ENCODE peak calls at places on chromosomes 4 and X, in four cellular contexts. One of them, this sample, is unnamed.

GRCh38 chr4:62271107-62271506 is 1071.0 kb downstream of the ADGRL3 start:
- DNase-seq in adrenal gland: no peak
- DNase-seq in IMR-90: no peak
- DNase-seq in HCT116: no peak
- DNase-seq in this sample: no peak

GRCh38 chr4:84796388-84796787 is 170.1 kb downstream of the WDFY3 start:
- DNase-seq in adrenal gland: no peak
- DNase-seq in IMR-90: no peak
- DNase-seq in HCT116: no peak
- DNase-seq in this sample: no peak

GRCh38 chr4:128751354-128751753 is 58.1 kb upstream of the JADE1 start:
- DNase-seq in adrenal gland: no peak
- DNase-seq in IMR-90: no peak
- DNase-seq in HCT116: no peak
- DNase-seq in this sample: peak

GRCh38 chr4:92305148-92305877 is 1.5 kb downstream of the GRID2 start:
- DNase-seq in adrenal gland: peak
- DNase-seq in IMR-90: peak
- DNase-seq in HCT116: peak
- DNase-seq in this sample: peak

GRCh38 chr4:163166041-163166579 is 580 bp downstream of the NAF1 start:
- DNase-seq in adrenal gland: peak
- DNase-seq in IMR-90: peak
- DNase-seq in HCT116: no peak
- DNase-seq in this sample: peak

GRCh38 chrX:115183980-115184379 is 5.2 kb upstream of the RBMXL3 start:
- DNase-seq in adrenal gland: no peak
- DNase-seq in IMR-90: peak
- DNase-seq in HCT116: no peak
- DNase-seq in this sample: peak

GRCh38 chrX:4547218-4547836 is 833.9 kb upstream of the PRKX start:
- DNase-seq in adrenal gland: peak
- DNase-seq in IMR-90: peak
- DNase-seq in HCT116: peak
- DNase-seq in this sample: peak

GRCh38 chr4:87047281-87047798 is 112.5 kb downstream of the AFF1 start:
- DNase-seq in adrenal gland: no peak
- DNase-seq in IMR-90: no peak
- DNase-seq in HCT116: no peak
- DNase-seq in this sample: no peak

GRCh38 chrX:38890963-38891362 is 89.7 kb downstream of the MID1IP1 start:
- DNase-seq in adrenal gland: no peak
- DNase-seq in IMR-90: no peak
- DNase-seq in HCT116: no peak
- DNase-seq in this sample: no peak

GRCh38 chr4:182537031-182537617 is 293.9 kb downstream of the TENM3 start:
- DNase-seq in adrenal gland: no peak
- DNase-seq in IMR-90: no peak
- DNase-seq in HCT116: no peak
- DNase-seq in this sample: no peak

GRCh38 chr4:87038837-87039715 is 104.3 kb downstream of the AFF1 start:
- DNase-seq in adrenal gland: peak
- DNase-seq in IMR-90: peak
- DNase-seq in HCT116: no peak
- DNase-seq in this sample: peak

GRCh38 chr4:126271266-126271665 is 956.5 kb downstream of the FAT4 start:
- DNase-seq in adrenal gland: no peak
- DNase-seq in IMR-90: no peak
- DNase-seq in HCT116: no peak
- DNase-seq in this sample: peak
- H3K4me3 ChIP-seq in adrenal gland: no peak
- H3K4me3 ChIP-seq in IMR-90: no peak
- H3K4me3 ChIP-seq in HCT116: no peak
- H3K4me3 ChIP-seq in this sample: no peak

DNA sequence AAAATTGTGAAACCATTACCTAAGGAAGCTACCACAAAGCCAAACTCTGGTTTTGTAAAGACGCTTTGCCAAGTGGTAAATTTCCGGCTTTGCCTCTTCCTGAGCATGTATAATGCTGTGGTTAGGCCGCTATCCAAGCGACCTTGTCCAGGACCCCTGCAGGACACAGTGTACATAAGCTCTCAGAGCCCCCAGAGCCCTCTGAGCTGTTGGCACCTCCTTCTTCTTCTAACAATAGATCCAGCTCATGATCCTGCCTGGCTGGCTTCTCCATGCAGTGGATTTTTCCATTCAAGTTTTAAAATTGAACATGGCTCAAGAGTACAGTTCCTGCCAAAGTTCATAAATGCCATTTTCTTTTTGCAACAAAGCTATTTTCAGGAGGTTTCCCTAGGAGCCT is 326.7 kb downstream of the MAPK10 start:
- DNase-seq in adrenal gland: peak
- DNase-seq in IMR-90: peak
- DNase-seq in HCT116: no peak
- DNase-seq in this sample: peak
- H3K4me3 ChIP-seq in adrenal gland: no peak
- H3K4me3 ChIP-seq in IMR-90: no peak
- H3K4me3 ChIP-seq in HCT116: no peak
- H3K4me3 ChIP-seq in this sample: peak

GRCh38 chr4:140236649-140237160 is 82.7 kb upstream of the MAML3 start:
- DNase-seq in adrenal gland: no peak
- DNase-seq in IMR-90: peak
- DNase-seq in HCT116: no peak
- DNase-seq in this sample: peak

GRCh38 chr4:140239311-140239710 is 85.3 kb upstream of the MAML3 start:
- DNase-seq in adrenal gland: no peak
- DNase-seq in IMR-90: no peak
- DNase-seq in HCT116: no peak
- DNase-seq in this sample: no peak

GRCh38 chr4:140238353-140239041 is 84.5 kb upstream of the MAML3 start:
- DNase-seq in adrenal gland: peak
- DNase-seq in IMR-90: peak
- DNase-seq in HCT116: no peak
- DNase-seq in this sample: peak

GRCh38 chr4:140240237-140240636 is 86.3 kb upstream of the MAML3 start:
- DNase-seq in adrenal gland: no peak
- DNase-seq in IMR-90: no peak
- DNase-seq in HCT116: no peak
- DNase-seq in this sample: no peak

DNA sequence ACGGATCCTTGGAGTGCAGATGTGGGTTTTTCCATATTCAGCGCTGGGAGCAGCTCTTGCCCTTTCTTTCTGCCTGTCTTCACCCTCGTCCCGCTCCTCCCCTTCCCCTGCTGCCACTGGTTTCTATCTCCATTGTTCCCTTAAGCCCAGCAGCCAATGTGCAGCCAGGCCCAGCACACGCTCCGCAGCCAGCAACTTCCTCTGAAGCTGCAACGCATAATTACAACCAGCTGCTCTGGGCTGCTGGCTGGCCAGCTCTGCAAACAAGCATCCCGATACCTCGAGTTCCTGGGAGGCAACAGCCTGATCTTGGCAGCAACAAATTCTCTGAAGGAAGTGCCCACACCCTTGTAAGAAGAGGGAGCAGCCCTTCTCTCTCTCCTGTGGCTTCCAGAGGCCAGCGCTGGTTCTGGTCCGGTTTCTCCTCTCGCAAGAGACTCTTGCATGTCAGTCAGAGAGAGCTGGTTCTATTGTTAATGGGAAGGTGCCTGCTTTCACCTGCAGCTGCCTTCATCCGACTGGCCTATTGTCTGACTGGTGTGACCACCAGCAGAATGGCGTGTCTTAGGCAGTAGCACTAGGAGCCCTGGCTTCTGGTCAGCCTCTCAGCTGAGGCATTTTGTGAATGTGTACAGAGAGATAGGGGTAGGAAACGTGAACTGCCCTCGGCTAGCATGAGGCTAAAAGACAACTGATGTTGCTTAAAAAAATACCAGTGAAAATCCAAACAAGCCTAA is 83.8 kb upstream of the MAML3 start:
- DNase-seq in adrenal gland: peak
- DNase-seq in IMR-90: peak
- DNase-seq in HCT116: no peak
- DNase-seq in this sample: peak
- H3K4me3 ChIP-seq in adrenal gland: no peak
- H3K4me3 ChIP-seq in IMR-90: no peak
- H3K4me3 ChIP-seq in HCT116: no peak
- H3K4me3 ChIP-seq in this sample: peak

GRCh38 chrX:154372612-154373022 is 1.8 kb downstream of the FLNA start:
- DNase-seq in adrenal gland: no peak
- DNase-seq in IMR-90: peak
- DNase-seq in HCT116: no peak
- DNase-seq in this sample: peak

GRCh38 chrX:154373340-154374306 is 811 bp downstream of the FLNA start:
- DNase-seq in adrenal gland: peak
- DNase-seq in IMR-90: peak
- DNase-seq in HCT116: peak
- DNase-seq in this sample: peak

GRCh38 chrX:154374361-154375155 is at the start of gene FLNA:
- DNase-seq in adrenal gland: peak
- DNase-seq in IMR-90: no peak
- DNase-seq in HCT116: no peak
- DNase-seq in this sample: peak

GRCh38 chrX:154376768-154377167 is 2.3 kb upstream of the EMD start:
- DNase-seq in adrenal gland: no peak
- DNase-seq in IMR-90: peak
- DNase-seq in HCT116: no peak
- DNase-seq in this sample: peak

GRCh38 chrX:154375156-154375504 is 696 bp upstream of the FLNA start:
- DNase-seq in adrenal gland: no peak
- DNase-seq in IMR-90: no peak
- DNase-seq in HCT116: no peak
- DNase-seq in this sample: no peak
- H3K4me3 ChIP-seq in adrenal gland: no peak
- H3K4me3 ChIP-seq in IMR-90: peak
- H3K4me3 ChIP-seq in HCT116: peak
- H3K4me3 ChIP-seq in this sample: peak

GRCh38 chr4:76585897-76586360 is 150.9 kb downstream of the SHROOM3 start:
- DNase-seq in adrenal gland: peak
- DNase-seq in IMR-90: no peak
- DNase-seq in HCT116: peak
- DNase-seq in this sample: no peak
- H3K4me3 ChIP-seq in adrenal gland: no peak
- H3K4me3 ChIP-seq in IMR-90: peak
- H3K4me3 ChIP-seq in HCT116: peak
- H3K4me3 ChIP-seq in this sample: peak